ENCODE peak calls at places on chromosomes 5 and 9, in ten cellular contexts. E, K, O, H, U, W, S, P, R and V are unnamed samples.

GRCh38 chr5:179115845-179116524 is 55.8 kb downstream of the ZNF354C start:
- DNase-seq in W (no peak), P (no peak), H (no peak), U (no peak), O (no peak), K (no peak), E (no peak), R (no peak), S (no peak), V (no peak)

GRCh38 chr5:14077501-14077900 is 65.6 kb upstream of the TRIO start:
- DNase-seq in U (no peak), O (no peak), E (no peak), H (no peak), K (no peak), R (no peak), P (no peak), W (no peak), S (no peak), V (no peak)

GRCh38 chr9:133732351-133733073 is 5.6 kb downstream of the SARDH start:
- DNase-seq in O (no peak), E (no peak), K (no peak), P (no peak), W (no peak), U (no peak), R (no peak), S (no peak), H (no peak), V (no peak)

GRCh38 chr9:69971643-69972449 is 71.8 kb upstream of the MAMDC2 start:
- DNase-seq in K (peak), H (peak), S (peak), R (peak), O (peak), W (peak), P (peak), E (peak), U (no peak), V (peak)

GRCh38 chr5:76547242-76547890 is 75.8 kb downstream of the F2RL2 start:
- DNase-seq in H (no peak), R (no peak), S (no peak), E (peak), O (peak), U (peak), W (peak), K (peak), P (no peak), V (peak)

GRCh38 chr5:15821506-15821905 is 321.5 kb downstream of the FBXL7 start:
- DNase-seq in E (no peak), H (peak), S (peak), K (no peak), P (peak), U (no peak), W (no peak), R (no peak), O (no peak), V (no peak)

GRCh38 chr5:172569862-172570558 is 71.1 kb upstream of the NEURL1B start:
- DNase-seq in H (no peak), S (no peak), E (no peak), W (no peak), R (no peak), U (no peak), K (no peak), O (peak), P (no peak), V (no peak)

GRCh38 chr5:127907907-127908306 is 175.7 kb upstream of the SLC12A2 start:
- DNase-seq in P (no peak), S (no peak), U (no peak), K (no peak), O (no peak), W (no peak), R (no peak), E (no peak), H (no peak), V (no peak)

GRCh38 chr9:120394058-120394669 is 185.8 kb downstream of the CDK5RAP2 start:
- DNase-seq in R (no peak), H (peak), W (no peak), E (no peak), S (peak), O (no peak), P (peak), K (no peak), U (peak), V (no peak)

GRCh38 chr5:140038373-140038957 is 4.6 kb downstream of the NRG2 start:
- DNase-seq in S (no peak), K (no peak), H (peak), U (no peak), R (no peak), O (no peak), P (peak), E (no peak), W (no peak), V (no peak)

GRCh38 chr9:94511943-94512265 is 43.0 kb upstream of the PCAT7 start:
- DNase-seq in H (no peak), W (no peak), O (no peak), E (no peak), R (no peak), S (no peak), U (no peak), K (no peak), P (no peak), V (no peak)

GRCh38 chr9:84869091-84869490 is 199.6 kb downstream of the NTRK2 start:
- DNase-seq in S (no peak), W (no peak), H (no peak), O (no peak), K (no peak), R (no peak), P (no peak), U (no peak), E (no peak), V (no peak)

GRCh38 chr5:135861646-135862045 is 27.2 kb downstream of the SLC25A48 start:
- DNase-seq in U (no peak), P (no peak), H (no peak), R (no peak), O (no peak), S (no peak), W (no peak), K (no peak), E (no peak), V (no peak)

GRCh38 chr9:1460143-1460769 is 410.1 kb downstream of the DMRT2 start:
- DNase-seq in W (no peak), E (no peak), R (peak), H (no peak), S (no peak), O (peak), K (no peak), U (no peak), P (no peak), V (no peak)

GRCh38 chr5:135457424-135458071 is 5.4 kb upstream of the TIFAB start:
- DNase-seq in W (peak), P (peak), O (peak), E (peak), U (peak), R (peak), H (no peak), S (peak), K (no peak), V (peak)

GRCh38 chr5:74286734-74287705 is 353.5 kb downstream of the ENC1 start:
- DNase-seq in K (no peak), E (no peak), R (no peak), U (no peak), H (no peak), S (no peak), W (no peak), P (no peak), O (no peak), V (no peak)

GRCh38 chr9:121362813-121363585 is 7.1 kb downstream of the STOM start:
- DNase-seq in P (peak), R (no peak), O (no peak), E (no peak), K (no peak), H (peak), W (no peak), S (no peak), U (no peak), V (no peak)